ENCODE peak calls at places on chromosome 4, in five cellular contexts. N, D, F, Z and P are unnamed samples.

GRCh38 chr4:3472411-3473141 is 9.5 kb downstream of the DOK7 start:
- DNase-seq in D (no peak), F (no peak), Z (no peak), N (no peak), P (no peak)

GRCh38 chr4:15469402-15470148 is at the start of gene CC2D2A:
- DNase-seq in Z (peak), N (peak), D (peak), F (no peak), P (no peak)

GRCh38 chr4:185600801-185601200 is 65.5 kb upstream of the PDLIM3 start:
- DNase-seq in Z (no peak), N (no peak), D (no peak), F (no peak), P (no peak)

GRCh38 chr4:78226279-78226678 is 169.2 kb downstream of the FRAS1 start:
- DNase-seq in N (no peak), F (no peak), Z (no peak), D (no peak), P (no peak)

GRCh38 chr4:22029803-22030202 is 81.2 kb upstream of the KCNIP4 start:
- DNase-seq in D (no peak), Z (no peak), F (no peak), N (no peak), P (no peak)

GRCh38 chr4:173528378-173529321 is 1.4 kb downstream of the HAND2 start:
- DNase-seq in D (no peak), F (no peak), N (no peak), Z (peak), P (no peak)

GRCh38 chr4:111630705-111631104 is 514.5 kb upstream of the FAM241A start:
- DNase-seq in F (no peak), D (peak), Z (peak), N (peak), P (no peak)

GRCh38 chr4:168584321-168584771 is 87.5 kb downstream of the PALLD start:
- DNase-seq in D (peak), N (peak), F (no peak), Z (peak), P (no peak)

GRCh38 chr4:163665521-163666334 is 171.2 kb downstream of the TMA16 start:
- DNase-seq in D (no peak), N (peak), Z (no peak), F (no peak), P (no peak)

GRCh38 chr4:185467101-185467500 is 4.4 kb downstream of the CCDC110 start:
- DNase-seq in F (no peak), N (peak), D (no peak), Z (no peak), P (no peak)

GRCh38 chr4:114267976-114268375 is 288.5 kb upstream of the ARSJ start:
- DNase-seq in F (no peak), Z (peak), D (no peak), N (peak), P (no peak)

GRCh38 chr4:81040175-81040659 is 9.7 kb downstream of the BMP3 start:
- DNase-seq in N (peak), Z (peak), F (no peak), D (peak), P (no peak)

GRCh38 chr4:109803924-109804571 is 2.2 kb upstream of the CFI start:
- DNase-seq in N (peak), F (no peak), D (peak), Z (peak), P (no peak)

DNA sequence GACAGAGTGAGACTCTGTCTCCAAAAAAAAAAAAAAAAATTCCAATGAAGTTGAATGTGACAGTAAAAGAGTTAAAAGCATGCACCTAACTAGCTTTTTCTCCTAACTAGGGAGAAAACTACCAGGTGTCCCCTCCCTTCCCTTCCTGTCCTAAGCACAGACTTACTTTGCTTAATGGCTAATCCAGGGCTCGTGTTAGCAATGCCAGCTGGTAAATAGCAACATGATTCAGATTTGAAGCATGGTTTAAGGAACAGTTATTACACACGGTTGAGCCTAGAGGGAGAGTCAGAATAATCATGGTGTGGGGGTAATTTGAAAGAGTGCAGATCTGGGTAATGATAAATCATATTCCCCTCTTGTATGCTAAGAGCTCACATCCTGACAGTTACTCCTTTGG is 338.3 kb downstream of the STIM2 start:
- DNase-seq in F (no peak), Z (no peak), N (no peak), D (no peak), P (no peak)
- TF ChIP-seq CTCF in F (no peak), Z (no peak), N (no peak), D (no peak), P (no peak)

DNA sequence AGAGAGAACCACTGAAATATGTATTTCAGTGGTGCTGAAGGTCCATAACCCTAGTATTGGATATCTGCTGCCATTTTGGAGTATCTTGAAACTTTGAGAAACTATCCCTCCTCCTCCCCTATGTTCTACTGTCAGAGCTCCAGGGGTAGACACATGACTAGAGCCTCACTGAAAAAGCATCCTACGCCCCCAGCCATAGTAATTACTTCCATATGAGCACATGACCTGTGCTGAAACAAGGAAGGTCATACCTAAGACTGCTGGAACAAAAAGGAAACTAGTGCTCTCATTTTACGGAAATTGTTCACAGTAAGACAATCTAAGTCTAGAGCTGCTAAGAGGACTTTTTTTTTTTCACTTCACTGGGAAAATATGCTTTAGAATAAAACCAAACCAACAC is 42.0 kb upstream of the MAPK10 start:
- DNase-seq in F (no peak), Z (no peak), D (no peak), N (no peak), P (no peak)
- TF ChIP-seq CTCF in F (no peak), Z (no peak), D (no peak), N (no peak), P (no peak)

GRCh38 chr4:4694296-4694772 is 152.5 kb upstream of the STX18 start:
- DNase-seq in F (no peak), N (peak), D (no peak), Z (peak), P (no peak)
- TF ChIP-seq CTCF in F (no peak), N (peak), D (no peak), Z (peak), P (peak)

DNA sequence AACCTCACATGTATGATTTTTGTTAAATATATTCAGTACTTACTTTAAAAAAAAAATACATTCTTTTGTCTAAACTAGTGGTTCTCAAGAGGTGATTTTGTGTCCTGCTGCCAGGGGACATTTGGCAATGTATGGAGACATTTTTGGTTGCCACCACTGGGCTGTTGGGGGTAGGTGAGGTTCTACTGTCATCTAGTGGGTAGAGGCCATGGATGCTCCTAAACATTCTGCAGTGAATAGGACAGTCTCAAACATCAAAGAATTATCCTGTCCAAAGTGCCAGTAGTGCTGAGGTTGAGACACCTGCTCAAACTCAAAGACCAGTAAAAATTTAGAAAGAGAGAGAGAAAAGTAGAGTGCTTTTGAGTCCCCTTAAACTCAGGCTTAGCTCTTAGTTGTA is 32.9 kb upstream of the PGM2 start:
- DNase-seq in F (no peak), Z (peak), N (peak), D (no peak), P (no peak)
- TF ChIP-seq CTCF in F (no peak), Z (peak), N (peak), D (peak), P (peak)

GRCh38 chr4:73251384-73251783 is 7.2 kb downstream of the ANKRD17 start:
- DNase-seq in Z (no peak), F (no peak), D (no peak), N (peak), P (no peak)
- TF ChIP-seq CTCF in Z (no peak), F (no peak), D (no peak), N (peak), P (peak)

DNA sequence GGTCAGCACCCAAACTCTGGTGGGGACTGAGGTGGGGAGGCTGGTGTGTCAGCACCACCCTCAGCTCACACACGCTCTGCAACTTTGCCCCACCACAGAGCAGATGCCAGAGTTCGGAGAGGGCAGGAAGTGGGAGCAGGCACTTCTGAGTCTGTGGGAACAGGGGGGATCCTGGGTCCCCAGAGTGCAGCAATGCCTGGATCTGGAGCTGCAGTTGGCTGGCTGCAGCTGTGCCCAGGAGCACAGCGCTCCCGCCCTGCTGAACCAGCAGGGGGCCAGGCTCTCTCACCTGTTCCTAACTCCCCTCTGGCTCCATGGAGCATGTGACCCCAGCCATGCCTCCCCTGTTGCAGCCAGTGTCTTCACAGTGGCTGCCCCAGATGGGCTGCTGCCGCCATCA is 252.4 kb downstream of the SPOCK3 start:
- DNase-seq in Z (no peak), F (no peak), N (no peak), D (no peak), P (no peak)
- TF ChIP-seq CTCF in Z (no peak), F (no peak), N (no peak), D (no peak), P (no peak)

DNA sequence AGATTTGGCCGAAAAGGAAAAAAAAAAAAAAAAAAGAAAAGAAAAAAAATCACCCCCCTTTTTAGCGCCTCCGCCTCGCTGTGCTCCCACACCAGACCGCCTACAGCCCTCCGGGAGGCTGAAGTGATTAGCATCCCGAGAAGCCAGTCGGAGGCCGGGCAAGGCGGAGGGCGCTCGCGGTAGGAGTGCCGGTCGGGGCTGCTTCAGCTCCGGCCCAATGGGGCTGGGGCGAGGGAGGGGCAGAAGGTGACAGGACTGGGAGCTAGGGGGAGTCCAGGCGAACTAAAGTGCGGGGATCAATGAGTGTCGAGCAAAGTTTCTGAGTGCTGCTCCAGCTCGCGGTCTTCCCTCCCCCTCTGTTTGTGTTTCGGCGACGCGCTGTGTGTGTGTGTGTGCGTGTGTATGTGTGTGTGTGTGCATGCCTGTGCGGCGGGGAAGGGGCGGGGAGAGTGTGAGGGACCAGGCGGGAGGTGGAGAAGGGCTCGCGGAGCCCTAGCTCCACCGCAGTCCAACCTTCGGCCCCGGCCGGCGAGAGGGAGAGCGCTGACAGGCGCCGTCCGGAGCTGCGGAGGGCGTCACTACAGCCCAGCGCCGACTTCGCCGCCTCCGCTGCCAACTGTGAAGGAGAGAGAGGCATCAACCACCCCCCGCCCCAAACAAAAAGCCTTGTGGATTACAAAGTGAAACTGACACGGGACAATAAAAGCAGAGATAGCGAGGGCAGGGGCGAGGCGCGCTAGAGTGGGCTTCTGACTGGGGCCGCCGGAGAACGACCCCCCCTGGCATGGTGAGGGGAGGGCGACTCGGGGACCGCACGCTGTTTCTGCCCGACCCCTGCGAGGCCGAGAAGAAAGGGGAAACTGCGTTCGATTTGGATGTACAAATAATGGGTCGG is at the start of gene FAT4:
- DNase-seq in N (peak), F (peak), D (peak), Z (peak), P (peak)
- TF ChIP-seq CTCF in N (peak), F (no peak), D (no peak), Z (peak), P (peak)

DNA sequence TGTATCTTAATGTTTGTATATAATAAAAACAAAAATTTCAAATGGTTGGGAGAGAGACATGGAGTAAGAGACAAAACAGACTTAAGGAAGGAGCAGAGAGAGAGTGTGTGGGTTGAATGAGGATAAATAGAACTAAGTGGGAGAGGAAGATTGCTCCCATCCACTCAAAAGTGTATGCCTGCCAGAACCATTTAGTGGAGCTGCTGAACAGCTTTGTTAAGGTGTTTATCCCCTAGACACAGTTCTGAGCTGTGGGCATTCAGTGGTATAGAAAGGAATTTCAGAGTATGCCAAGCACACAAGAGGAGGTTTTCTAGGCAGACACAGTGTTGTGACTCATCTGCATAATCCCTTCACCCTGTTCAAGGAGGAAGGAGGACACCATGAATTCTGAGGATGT is 508.6 kb upstream of the EPHA5 start:
- DNase-seq in F (no peak), D (peak), Z (no peak), N (peak), P (no peak)
- TF ChIP-seq CTCF in F (no peak), D (no peak), Z (no peak), N (no peak), P (peak)

GRCh38 chr4:122305853-122306252 is 73.0 kb upstream of the ADAD1 start:
- DNase-seq in N (no peak), Z (no peak), F (no peak), D (no peak), P (no peak)

GRCh38 chr4:122300776-122301175 is 78.0 kb upstream of the ADAD1 start:
- DNase-seq in N (peak), Z (no peak), D (no peak), F (no peak), P (no peak)
- TF ChIP-seq CTCF in N (peak), Z (peak), D (peak), F (no peak), P (peak)